ENCODE peak calls at places on chromosomes 4 and X, in five cellular contexts. H is HCT116, G is HepG2, L is SK-N-SH, D is K562. W is an unnamed sample.

GRCh38 chrX:4710618-4711433 is 997.4 kb upstream of the PRKX start:
- DNase-seq in H (no peak), G (peak; percentile 23), L (no peak), D (no peak), W (no peak)

GRCh38 chr4:113584407-113585150 is 177.0 kb downstream of the CAMK2D start:
- DNase-seq in H (peak; percentile 63), G (no peak), L (no peak), D (peak; percentile 40), W (peak; percentile 41)

GRCh38 chr4:104064650-104065577 is 345.1 kb upstream of the TACR3 start:
- DNase-seq in H (peak; percentile 56), G (peak; percentile 39), L (peak; percentile 25), D (peak; percentile 14), W (peak; percentile 4)

GRCh38 chr4:56658410-56659003 is 22.6 kb downstream of the HOPX start:
- DNase-seq in H (no peak), G (no peak), L (no peak), D (no peak), W (no peak)

GRCh38 chr4:72846280-72847111 is 223.0 kb downstream of the COX18 start:
- DNase-seq in H (no peak), G (peak; percentile 17), L (no peak), D (peak; percentile 23), W (no peak)

GRCh38 chr4:47490550-47490949 is 5.5 kb downstream of the ATP10D start:
- DNase-seq in H (peak; percentile 36), G (peak; percentile 21), L (peak; percentile 16), D (no peak), W (peak; percentile 80)

GRCh38 chr4:109211671-109212070 is 90.8 kb downstream of the COL25A1 start:
- DNase-seq in H (no peak), G (no peak), L (no peak), D (no peak), W (peak; percentile 41)

GRCh38 chr4:182876006-182876405 is 41.2 kb downstream of the DCTD start:
- DNase-seq in H (no peak), G (no peak), L (no peak), D (no peak), W (no peak)

GRCh38 chr4:20395160-20395773 is 143.6 kb downstream of the SLIT2 start:
- DNase-seq in H (peak; percentile 37), G (peak; percentile 32), L (no peak), D (peak; percentile 20), W (peak; percentile 45)

GRCh38 chrX:69457756-69458155 is 46.4 kb upstream of the NALF2 start:
- DNase-seq in H (no peak), G (no peak), L (no peak), D (no peak), W (no peak)

GRCh38 chr4:147678121-147678520 is 5.8 kb downstream of the PRMT9 start:
- DNase-seq in H (no peak), G (no peak), L (no peak), D (no peak), W (no peak)

GRCh38 chr4:173013232-173013932 is 155.2 kb upstream of the GALNT7 start:
- DNase-seq in H (no peak), G (peak; percentile 21), L (peak; percentile 58), D (peak; percentile 57), W (peak; percentile 68)

GRCh38 chrX:9911479-9911878 is 55.7 kb upstream of the CLDN34 start:
- DNase-seq in H (no peak), G (no peak), L (no peak), D (no peak), W (peak; percentile 58)

GRCh38 chrX:137565921-137566745 is at the start of gene ZIC3:
- DNase-seq in H (no peak), G (no peak), L (peak; percentile 82), D (no peak), W (peak; percentile 25)

GRCh38 chr4:139524062-139524631 is 31.9 kb downstream of the SETD7 start:
- DNase-seq in H (no peak), G (no peak), L (no peak), D (no peak), W (no peak)

GRCh38 chrX:104315555-104315954 is 60.8 kb upstream of the ESX1 start:
- DNase-seq in H (no peak), G (no peak), L (no peak), D (no peak), W (peak; percentile 61)

GRCh38 chrX:154457491-154458115 is 478 bp upstream of the PLXNA3 start:
- DNase-seq in H (no peak), G (no peak), L (peak; percentile 78), D (peak; percentile 88), W (no peak)

GRCh38 chr4:110959041-110959643 is 336.3 kb upstream of the PITX2 start:
- DNase-seq in H (no peak), G (peak; percentile 1), L (no peak), D (no peak), W (peak; percentile 22)

GRCh38 chr4:140049924-140050681 is 103.9 kb downstream of the MAML3 start:
- DNase-seq in H (no peak), G (no peak), L (peak; percentile 61), D (no peak), W (peak; percentile 82)

GRCh38 chr4:5863461-5864113 is 29.3 kb downstream of the CRMP1 start:
- DNase-seq in H (peak; percentile 57), G (no peak), L (no peak), D (no peak), W (peak; percentile 44)

GRCh38 chrX:84216406-84216805 is 28.4 kb upstream of the RPS6KA6 start:
- DNase-seq in H (no peak), G (no peak), L (no peak), D (no peak), W (no peak)

GRCh38 chr4:78543424-78544238 is 7.9 kb upstream of the ANXA3 start:
- DNase-seq in H (no peak), G (no peak), L (no peak), D (no peak), W (peak; percentile 24)

GRCh38 chr4:186651624-186652023 is 72.0 kb downstream of the FAT1 start:
- DNase-seq in H (no peak), G (no peak), L (no peak), D (no peak), W (peak; percentile 37)

GRCh38 chrX:19750028-19750786 is 137.2 kb downstream of the SH3KBP1 start:
- DNase-seq in H (no peak), G (no peak), L (no peak), D (no peak), W (no peak)

GRCh38 chr4:66252291-66252690 is 582.0 kb upstream of the EPHA5 start:
- DNase-seq in H (no peak), G (no peak), L (no peak), D (no peak), W (no peak)

GRCh38 chrX:134544614-134545255 is 84.8 kb downstream of the HPRT1 start:
- DNase-seq in H (no peak), G (no peak), L (peak; percentile 49), D (no peak), W (no peak)

GRCh38 chr4:56671860-56672259 is 9.2 kb downstream of the HOPX start:
- DNase-seq in H (no peak), G (no peak), L (no peak), D (no peak), W (no peak)

GRCh38 chr4:102692474-102692873 is 68.3 kb downstream of the MANBA start:
- DNase-seq in H (no peak), G (no peak), L (no peak), D (no peak), W (no peak)

GRCh38 chr4:99841143-99841542 is 24.5 kb downstream of the DAPP1 start:
- DNase-seq in H (no peak), G (no peak), L (no peak), D (no peak), W (no peak)

DNA sequence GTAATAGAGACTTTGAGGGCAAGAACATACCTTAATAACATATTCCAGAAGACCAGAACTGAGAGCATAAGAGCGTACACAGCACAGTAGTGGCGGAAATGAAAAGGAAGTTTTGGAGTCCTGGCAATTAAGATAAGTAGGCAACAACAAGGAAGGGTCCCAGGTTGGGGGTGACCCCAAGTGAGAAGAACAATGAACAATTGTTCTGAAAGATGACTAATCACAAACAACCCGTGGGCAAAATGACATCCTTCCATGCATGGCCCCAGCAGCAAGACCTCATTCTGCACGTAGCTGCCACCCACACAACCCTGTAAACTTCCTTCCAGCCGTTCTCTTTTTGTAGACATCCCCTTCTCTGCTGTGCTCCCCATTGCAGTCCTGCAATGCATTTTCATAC is 384.4 kb upstream of the PABPC4L start:
- DNase-seq in H (no peak), G (no peak), L (no peak), D (no peak), W (peak; percentile 97)
- H3K4me3 ChIP-seq in H (no peak overlapping the region), G (no peak overlapping the region), L (no peak overlapping the region), D (no peak overlapping the region), W (no peak overlapping the region)

DNA sequence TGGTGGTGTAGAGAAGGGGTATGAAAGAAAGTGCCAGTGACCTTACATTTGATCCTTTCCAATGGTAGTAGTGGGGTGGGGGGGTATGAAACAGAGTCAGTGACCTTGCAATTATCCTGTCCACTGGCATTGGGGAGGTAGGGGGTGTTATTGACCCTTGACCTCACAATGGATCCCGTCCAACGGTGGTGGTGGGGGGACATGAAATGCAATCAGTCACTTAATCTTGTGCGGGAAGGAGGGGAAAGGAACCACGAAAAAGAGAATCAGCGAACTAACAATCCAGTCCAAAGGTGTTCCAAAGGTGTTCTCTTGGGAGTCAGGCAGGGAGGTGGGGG is 619 bp upstream of the PDK3 start:
- DNase-seq in H (no peak), G (no peak), L (peak; percentile 11), D (no peak), W (no peak)
- H2AFZ ChIP-seq in H (no peak overlapping the region), G (no peak overlapping the region), L (peak overlapping the region; percentile 43), D (peak overlapping the region; percentile 93), W (peak overlapping the region; percentile 66)

GRCh38 chr4:166318810-166319525 is 445.9 kb downstream of the TLL1 start:
- DNase-seq in H (no peak), G (no peak), L (no peak), D (no peak), W (no peak)

GRCh38 chr4:166312166-166312565 is 439.1 kb downstream of the TLL1 start:
- DNase-seq in H (no peak), G (no peak), L (no peak), D (no peak), W (no peak)

GRCh38 chr4:166315721-166316467 is 442.9 kb downstream of the TLL1 start:
- DNase-seq in H (no peak), G (no peak), L (no peak), D (no peak), W (no peak)
- TF ChIP-seq MAX in H (no peak), G (no peak), L (no peak), D (no peak), W (no peak)

GRCh38 chr4:15366660-15367059 is 61.2 kb upstream of the C1QTNF7 start:
- DNase-seq in H (no peak), G (no peak), L (no peak), D (no peak), W (no peak)

GRCh38 chr4:15365641-15366040 is 62.2 kb upstream of the C1QTNF7 start:
- DNase-seq in H (no peak), G (no peak), L (no peak), D (no peak), W (no peak)

GRCh38 chr4:15373363-15373762 is 54.5 kb upstream of the C1QTNF7 start:
- DNase-seq in H (no peak), G (no peak), L (no peak), D (no peak), W (no peak)

GRCh38 chr4:15370296-15370695 is 57.5 kb upstream of the C1QTNF7 start:
- DNase-seq in H (no peak), G (no peak), L (no peak), D (no peak), W (no peak)

DNA sequence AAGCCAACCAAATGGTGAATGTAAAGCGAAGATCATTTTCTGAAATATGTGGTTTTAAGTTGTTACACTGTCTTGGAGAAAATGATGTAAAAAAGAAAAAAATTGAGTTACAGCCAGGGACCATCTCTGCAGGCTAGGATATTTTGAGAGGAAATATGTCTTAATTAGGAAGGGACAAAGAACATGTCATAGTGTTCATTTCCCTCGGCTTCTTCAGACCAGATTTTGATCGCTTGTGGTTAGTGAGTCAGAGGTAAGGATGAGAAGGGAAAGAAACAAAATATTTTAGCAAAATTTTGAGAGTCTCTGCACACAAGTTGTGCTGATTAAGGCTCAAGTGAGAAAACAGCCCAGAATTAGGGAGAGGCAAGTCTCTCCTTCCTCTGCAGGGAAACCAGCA is 58.9 kb upstream of the C1QTNF7 start:
- DNase-seq in H (no peak), G (no peak), L (no peak), D (no peak), W (no peak)
- H3K4me3 ChIP-seq in H (no peak overlapping the region), G (no peak overlapping the region), L (no peak overlapping the region), D (no peak overlapping the region), W (no peak overlapping the region)

W was measured in endothelial cell of umbilical vein.